ENCODE peak calls at places on chromosomes 6 and 20, in ten cellular contexts. L is SHP77; Y is RPMI7951; W is CD4-positive, alpha-beta T cell; M is COR-L47; Q is T47D; H is IMR-90; S is heart right ventricle; G is myocyte; V is stomach. X is an unnamed sample.

GRCh38 chr20:45329497-45330319 is 18.5 kb downstream of the SDC4 start:
- DNase-seq in L (no peak), Y (no peak), W (no peak), M (no peak), Q (peak), H (no peak), S (no peak), G (no peak), V (peak), X (peak)

GRCh38 chr6:31328355-31328960 is 28.5 kb downstream of the HLA-B start:
- DNase-seq in L (no peak), Y (no peak), W (no peak), M (no peak), Q (no peak), H (no peak), S (no peak), G (no peak), V (no peak), X (no peak)

GRCh38 chr6:129162605-129163004 is 279.7 kb downstream of the LAMA2 start:
- DNase-seq in L (no peak), Y (no peak), W (no peak), M (no peak), Q (no peak), H (peak), S (no peak), G (no peak), V (no peak), X (no peak)

GRCh38 chr20:44200983-44201382 is 9.6 kb downstream of the OSER1 start:
- DNase-seq in L (no peak), Y (no peak), W (no peak), M (no peak), Q (no peak), H (no peak), S (no peak), G (no peak), V (no peak), X (no peak)

GRCh38 chr6:155142163-155142901 is 121.5 kb upstream of the CLDN20 start:
- DNase-seq in L (no peak), Y (peak), W (no peak), M (no peak), Q (no peak), H (no peak), S (no peak), G (peak), V (no peak), X (no peak)

GRCh38 chr20:25295386-25296093 is 47.7 kb downstream of the PYGB start:
- DNase-seq in L (no peak), Y (no peak), W (no peak), M (no peak), Q (peak), H (no peak), S (peak), G (peak), V (peak), X (peak)

GRCh38 chr6:129031051-129031599 is 148.2 kb downstream of the LAMA2 start:
- DNase-seq in L (no peak), Y (no peak), W (no peak), M (no peak), Q (no peak), H (peak), S (no peak), G (peak), V (no peak), X (no peak)

GRCh38 chr20:25220810-25221591 is 25.5 kb downstream of the ENTPD6 start:
- DNase-seq in L (no peak), Y (no peak), W (no peak), M (peak), Q (no peak), H (no peak), S (peak), G (no peak), V (peak), X (peak)

GRCh38 chr6:170177383-170178265 is 113.3 kb downstream of the DLL1 start:
- DNase-seq in L (peak), Y (peak), W (no peak), M (no peak), Q (no peak), H (no peak), S (no peak), G (no peak), V (peak), X (no peak)

GRCh38 chr6:68572525-68572924 is 62.6 kb upstream of the ADGRB3 start:
- DNase-seq in L (peak), Y (no peak), W (no peak), M (peak), Q (peak), H (no peak), S (no peak), G (peak), V (no peak), X (peak)

GRCh38 chr6:36195471-36196048 is 984 bp upstream of the BRPF3 start:
- DNase-seq in L (no peak), Y (no peak), W (no peak), M (no peak), Q (peak), H (no peak), S (no peak), G (peak), V (no peak), X (no peak)

GRCh38 chr6:105476978-105477377 is 74.1 kb upstream of the PREP start:
- DNase-seq in L (no peak), Y (no peak), W (no peak), M (no peak), Q (no peak), H (no peak), S (no peak), G (no peak), V (no peak), X (no peak)

GRCh38 chr6:124633655-124634054 is 328.6 kb upstream of the RNF217 start:
- DNase-seq in L (no peak), Y (no peak), W (no peak), M (no peak), Q (no peak), H (no peak), S (no peak), G (no peak), V (no peak), X (no peak)

GRCh38 chr20:44154521-44155001 is 32.4 kb downstream of the JPH2 start:
- DNase-seq in L (no peak), Y (peak), W (no peak), M (no peak), Q (no peak), H (no peak), S (no peak), G (peak), V (no peak), X (no peak)

GRCh38 chr20:1803216-1804128 is 91.7 kb upstream of the SIRPA start:
- DNase-seq in L (no peak), Y (peak), W (no peak), M (no peak), Q (no peak), H (peak), S (peak), G (no peak), V (peak), X (no peak)

GRCh38 chr6:30647802-30648460 is 998 bp downstream of the C6orf136 start:
- DNase-seq in L (no peak), Y (no peak), W (no peak), M (peak), Q (no peak), H (no peak), S (no peak), G (no peak), V (no peak), X (no peak)

GRCh38 chr6:129667621-129668020 is 42.4 kb downstream of the ARHGAP18 start:
- DNase-seq in L (no peak), Y (peak), W (no peak), M (no peak), Q (peak), H (peak), S (no peak), G (no peak), V (peak), X (peak)

GRCh38 chr20:55140631-55141030 is 665.2 kb downstream of the DOK5 start:
- DNase-seq in L (peak), Y (no peak), W (no peak), M (peak), Q (no peak), H (no peak), S (no peak), G (peak), V (no peak), X (no peak)

GRCh38 chr20:25052255-25053206 is 5.4 kb downstream of the ACSS1 start:
- DNase-seq in L (no peak), Y (peak), W (no peak), M (no peak), Q (no peak), H (no peak), S (no peak), G (no peak), V (peak), X (no peak)

GRCh38 chr6:39882567-39882953 is 51.7 kb downstream of the MOCS1 start:
- DNase-seq in L (no peak), Y (peak), W (no peak), M (no peak), Q (no peak), H (peak), S (no peak), G (peak), V (no peak), X (no peak)

GRCh38 chr20:62143976-62144825 is 632 bp downstream of the SS18L1 start:
- DNase-seq in L (peak), Y (peak), W (peak), M (peak), Q (peak), H (peak), S (peak), G (peak), V (peak), X (no peak)

GRCh38 chr20:53161473-53161872 is 189.3 kb downstream of the TSHZ2 start:
- DNase-seq in L (no peak), Y (no peak), W (no peak), M (no peak), Q (no peak), H (no peak), S (no peak), G (no peak), V (no peak), X (no peak)

GRCh38 chr6:85516168-85516567 is 66.3 kb downstream of the NT5E start:
- DNase-seq in L (no peak), Y (no peak), W (no peak), M (no peak), Q (no peak), H (peak), S (no peak), G (no peak), V (no peak), X (no peak)

X was measured in LNCaP clone FGC.